ENCODE peak calls at places on chromosomes 6 and 20, in eight cellular contexts. G, Y, T, H, M, Q, L and B are unnamed samples.

GRCh38 chr6:41335943-41336342 is 535 bp downstream of the NCR2 start:
- DNase-seq in G (no peak), Y (no peak), T (no peak), H (no peak), M (no peak), Q (no peak), L (no peak), B (no peak)

GRCh38 chr6:4891171-4891570 is 112.7 kb downstream of the RPP40 start:
- DNase-seq in G (no peak), Y (no peak), T (no peak), H (no peak), M (no peak), Q (no peak), L (no peak), B (no peak)

GRCh38 chr20:37316116-37316774 is 26.8 kb downstream of the MANBAL start:
- DNase-seq in G (no peak), Y (peak), T (no peak), H (peak), M (no peak), Q (no peak), L (no peak), B (peak)

GRCh38 chr20:35616465-35617396 is 1.1 kb downstream of the SPAG4 start:
- DNase-seq in G (peak), Y (peak), T (peak), H (peak), M (peak), Q (peak), L (peak), B (peak)

GRCh38 chr20:47126374-47126705 is 230.2 kb downstream of the ZMYND8 start:
- DNase-seq in G (no peak), Y (no peak), T (no peak), H (no peak), M (no peak), Q (no peak), L (no peak), B (no peak)

GRCh38 chr6:75368151-75368779 is 83.7 kb upstream of the TMEM30A start:
- DNase-seq in G (no peak), Y (peak), T (no peak), H (peak), M (peak), Q (no peak), L (peak), B (no peak)

GRCh38 chr6:1645466-1646185 is 35.9 kb downstream of the FOXC1 start:
- DNase-seq in G (no peak), Y (no peak), T (no peak), H (no peak), M (no peak), Q (no peak), L (no peak), B (no peak)

GRCh38 chr6:147910254-147910653 is 401.8 kb downstream of the SAMD5 start:
- DNase-seq in G (no peak), Y (no peak), T (no peak), H (no peak), M (no peak), Q (no peak), L (no peak), B (no peak)

GRCh38 chr6:77177470-77177869 is 285.8 kb downstream of the HTR1B start:
- DNase-seq in G (no peak), Y (no peak), T (no peak), H (no peak), M (no peak), Q (no peak), L (no peak), B (no peak)

GRCh38 chr6:147752686-147753418 is 244.4 kb downstream of the SAMD5 start:
- DNase-seq in G (no peak), Y (no peak), T (no peak), H (no peak), M (no peak), Q (no peak), L (no peak), B (no peak)

GRCh38 chr6:112806163-112806900 is 459.2 kb downstream of the RFPL4B start:
- DNase-seq in G (no peak), Y (no peak), T (peak), H (no peak), M (no peak), Q (peak), L (no peak), B (no peak)

GRCh38 chr20:2151805-2152727 is 50.4 kb downstream of the STK35 start:
- DNase-seq in G (no peak), Y (peak), T (peak), H (no peak), M (no peak), Q (no peak), L (peak), B (no peak)

GRCh38 chr6:52558266-52559000 is 18.4 kb downstream of the TRAM2 start:
- DNase-seq in G (no peak), Y (no peak), T (peak), H (no peak), M (no peak), Q (no peak), L (no peak), B (no peak)

GRCh38 chr6:111722220-111722731 is 116.6 kb upstream of the TRAF3IP2 start:
- DNase-seq in G (no peak), Y (no peak), T (peak), H (no peak), M (peak), Q (peak), L (no peak), B (no peak)

GRCh38 chr6:101537917-101538316 is 144.4 kb downstream of the GRIK2 start:
- DNase-seq in G (no peak), Y (no peak), T (peak), H (no peak), M (no peak), Q (no peak), L (no peak), B (no peak)

GRCh38 chr20:32168184-32168910 is 39.2 kb downstream of the PLAGL2 start:
- DNase-seq in G (peak), Y (no peak), T (peak), H (no peak), M (peak), Q (no peak), L (no peak), B (no peak)

GRCh38 chr20:38728911-38729642 is 4.8 kb downstream of the SLC32A1 start:
- DNase-seq in G (no peak), Y (no peak), T (no peak), H (peak), M (no peak), Q (no peak), L (no peak), B (no peak)

GRCh38 chr6:85008311-85009015 is 244.1 kb upstream of the TBX18 start:
- DNase-seq in G (no peak), Y (no peak), T (peak), H (no peak), M (peak), Q (no peak), L (no peak), B (no peak)

GRCh38 chr20:47196091-47197081 is 160.1 kb downstream of the ZMYND8 start:
- DNase-seq in G (peak), Y (peak), T (peak), H (peak), M (peak), Q (no peak), L (peak), B (peak)

GRCh38 chr6:136347847-136348246 is 58.2 kb upstream of the BCLAF1 start:
- DNase-seq in G (no peak), Y (no peak), T (peak), H (no peak), M (no peak), Q (no peak), L (no peak), B (no peak)

GRCh38 chr6:72616406-72617015 is 5.4 kb upstream of the KCNQ5 start:
- DNase-seq in G (no peak), Y (no peak), T (peak), H (peak), M (peak), Q (no peak), L (no peak), B (no peak)

GRCh38 chr6:36360241-36361054 is 23.8 kb upstream of the BNIP5 start:
- DNase-seq in G (peak), Y (peak), T (peak), H (peak), M (peak), Q (no peak), L (peak), B (peak)

GRCh38 chr20:53602661-53603060 is 9.0 kb upstream of the ZNF217 start:
- DNase-seq in G (no peak), Y (no peak), T (no peak), H (no peak), M (no peak), Q (no peak), L (no peak), B (no peak)

GRCh38 chr20:24381886-24382285 is 87.5 kb upstream of the SYNDIG1 start:
- DNase-seq in G (no peak), Y (no peak), T (no peak), H (no peak), M (no peak), Q (no peak), L (no peak), B (no peak)

GRCh38 chr6:169793408-169793807 is 42.0 kb downstream of the ERMARD start:
- DNase-seq in G (peak), Y (no peak), T (no peak), H (no peak), M (no peak), Q (no peak), L (no peak), B (no peak)

GRCh38 chr20:3691897-3692296 is 10.1 kb upstream of the ADAM33 start:
- DNase-seq in G (no peak), Y (no peak), T (no peak), H (no peak), M (no peak), Q (no peak), L (no peak), B (no peak)

GRCh38 chr6:134379086-134379485 is 61.2 kb upstream of the SGK1 start:
- DNase-seq in G (no peak), Y (peak), T (no peak), H (peak), M (no peak), Q (no peak), L (no peak), B (no peak)

GRCh38 chr6:136608991-136609390 is 58.8 kb upstream of the MAP7 start:
- DNase-seq in G (no peak), Y (no peak), T (peak), H (no peak), M (no peak), Q (peak), L (no peak), B (no peak)

GRCh38 chr6:95366414-95366813 is 210.9 kb upstream of the MANEA start:
- DNase-seq in G (no peak), Y (no peak), T (no peak), H (no peak), M (no peak), Q (no peak), L (no peak), B (no peak)

GRCh38 chr6:95365454-95365853 is 211.9 kb upstream of the MANEA start:
- DNase-seq in G (no peak), Y (no peak), T (no peak), H (no peak), M (no peak), Q (no peak), L (no peak), B (no peak)

GRCh38 chr6:95364016-95364604 is 213.2 kb upstream of the MANEA start:
- DNase-seq in G (no peak), Y (no peak), T (peak), H (peak), M (peak), Q (no peak), L (no peak), B (no peak)
- TF ChIP-seq CTCF in G (peak), Y (peak), T (no peak), H (peak), M (peak), Q (peak), L (no peak), B (no peak)

DNA sequence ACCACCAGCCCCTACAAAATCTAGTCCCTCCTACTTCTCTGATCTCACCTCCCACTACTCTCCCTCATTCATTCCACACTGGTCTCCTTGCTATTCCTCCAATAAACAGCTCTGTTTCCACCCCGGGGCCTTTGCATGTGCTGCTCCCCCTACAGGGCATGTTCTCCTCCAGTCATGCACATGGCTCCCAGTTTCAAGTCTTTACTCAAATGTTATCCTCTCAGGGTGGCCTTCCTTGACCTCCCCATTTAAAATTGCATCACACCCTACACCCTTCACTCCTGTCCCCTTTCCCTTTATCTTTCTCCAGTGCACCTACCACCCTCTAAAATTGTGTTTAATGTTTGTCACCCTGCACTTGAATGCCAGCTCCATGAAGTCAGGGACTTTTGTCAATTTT is 174.5 kb downstream of the MRPL14 start:
- DNase-seq in G (peak), Y (no peak), T (no peak), H (no peak), M (no peak), Q (no peak), L (no peak), B (no peak)
- TF ChIP-seq CTCF in G (no peak), Y (peak), T (no peak), H (no peak), M (peak), Q (no peak), L (no peak), B (no peak)

GRCh38 chr6:127539292-127539691 is 20.2 kb upstream of the MTCL3 start:
- DNase-seq in G (no peak), Y (no peak), T (peak), H (peak), M (peak), Q (no peak), L (no peak), B (no peak)

GRCh38 chr6:127532991-127533390 is 13.9 kb upstream of the MTCL3 start:
- DNase-seq in G (no peak), Y (no peak), T (peak), H (no peak), M (no peak), Q (no peak), L (no peak), B (no peak)

GRCh38 chr6:127538750-127539264 is 19.7 kb upstream of the MTCL3 start:
- DNase-seq in G (no peak), Y (no peak), T (peak), H (no peak), M (no peak), Q (no peak), L (no peak), B (no peak)
- TF ChIP-seq CTCF in G (no peak), Y (no peak), T (no peak), H (no peak), M (no peak), Q (no peak), L (no peak), B (no peak)

GRCh38 chr6:63278916-63279315 is 40.9 kb downstream of the LGSN start:
- DNase-seq in G (no peak), Y (no peak), T (no peak), H (no peak), M (no peak), Q (no peak), L (no peak), B (no peak)

GRCh38 chr6:63272397-63272796 is 47.4 kb downstream of the LGSN start:
- DNase-seq in G (no peak), Y (no peak), T (peak), H (peak), M (peak), Q (no peak), L (no peak), B (no peak)

DNA sequence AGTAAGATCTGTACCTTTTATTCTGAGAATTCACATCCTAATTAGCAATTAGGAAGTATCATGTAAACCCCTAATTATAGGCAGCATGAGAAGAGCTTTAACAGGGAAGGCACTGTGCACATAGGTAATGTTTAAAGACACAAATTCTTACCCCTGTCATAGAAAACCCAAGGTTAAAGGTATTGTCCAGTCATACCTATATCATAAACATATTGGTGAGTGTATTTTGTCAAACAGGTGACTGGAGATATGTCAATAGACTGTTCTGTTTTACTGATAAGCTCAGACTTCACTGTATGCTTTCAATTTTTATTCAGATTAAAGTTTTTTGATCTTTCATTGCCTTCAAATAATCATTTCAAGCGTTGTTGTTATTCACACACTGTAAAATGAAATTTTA is 43.8 kb downstream of the LGSN start:
- DNase-seq in G (no peak), Y (no peak), T (no peak), H (no peak), M (no peak), Q (no peak), L (no peak), B (no peak)
- TF ChIP-seq CTCF in G (no peak), Y (no peak), T (no peak), H (no peak), M (no peak), Q (no peak), L (no peak), B (no peak)